ENCODE peak calls at places on chromosomes 5 and 9, in four cellular contexts. F, D, Z and E are unnamed samples.
A peak's percentile ranks its signal among the peaks of the same experiment; 100 is the strongest.

GRCh38 chr5:120621339-120621738 is 157.2 kb downstream of the PRR16 start:
- DNase-seq in F (no peak), D (no peak), Z (no peak), E (no peak)

GRCh38 chr9:94868462-94868861 is 142.0 kb downstream of the AOPEP start:
- DNase-seq in F (no peak), D (no peak), Z (peak; percentile 12), E (no peak)

GRCh38 chr5:72252574-72253155 is 67.4 kb downstream of the MRPS27 start:
- DNase-seq in F (peak; percentile 45), D (no peak), Z (no peak), E (no peak)

GRCh38 chr9:128001411-128002298 is 20.9 kb upstream of the EEIG1 start:
- DNase-seq in F (peak; percentile 97), D (peak; percentile 97), Z (peak; percentile 89), E (no peak)

GRCh38 chr9:116365056-116365471 is 211.5 kb downstream of the PAPPA start:
- DNase-seq in F (peak; percentile 83), D (no peak), Z (peak; percentile 78), E (peak; percentile 65)

GRCh38 chr5:17497446-17497845 is 585 bp upstream of the TAF11L2 start:
- DNase-seq in F (no peak), D (no peak), Z (no peak), E (no peak)

GRCh38 chr9:98924971-98925820 is 18.5 kb upstream of the COL15A1 start:
- DNase-seq in F (peak; percentile 11), D (no peak), Z (no peak), E (no peak)

GRCh38 chr9:3732077-3733038 is 206.6 kb upstream of the RFX3 start:
- DNase-seq in F (peak; percentile 88), D (peak; percentile 65), Z (peak; percentile 90), E (no peak)

GRCh38 chr5:157600252-157600651 is 24.7 kb upstream of the ADAM19 start:
- DNase-seq in F (no peak), D (no peak), Z (no peak), E (no peak)

DNA sequence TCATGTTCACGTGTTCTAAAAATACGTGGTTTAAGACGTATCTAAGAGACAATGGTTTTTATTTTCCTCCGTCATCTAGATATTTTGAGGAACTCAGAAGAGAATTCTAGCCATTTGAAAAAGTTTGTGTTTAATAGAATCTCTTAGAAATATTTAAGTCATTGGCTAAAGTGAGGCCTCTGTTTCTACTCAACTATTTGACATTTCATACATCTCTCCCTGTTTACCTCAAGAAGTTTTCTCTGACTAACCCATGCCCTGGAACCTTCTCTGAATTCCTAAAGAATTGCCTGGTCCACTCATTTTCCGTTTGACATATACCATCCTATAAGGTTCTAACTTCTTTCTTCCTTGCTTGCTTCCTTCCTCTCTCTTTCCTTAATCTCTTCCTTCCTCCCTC is 178.7 kb downstream of the SNCAIP start:
- DNase-seq in F (no peak), D (no peak), Z (no peak), E (no peak)
- H3K4me1 ChIP-seq in F (no peaks in the 10 kb centered on the region), D (no peaks in the 10 kb centered on the region), Z (peaks cover 4% of the 10 kb centered on the region), E (no peaks in the 10 kb centered on the region)

GRCh38 chr5:6714221-6715041 is 1.2 kb downstream of the TENT4A start:
- DNase-seq in F (peak; percentile 69), D (no peak), Z (no peak), E (peak; percentile 69)
- H3K4me1 ChIP-seq in F (peaks cover 19% of the 10 kb centered on the region), D (peaks cover 32% of the 10 kb centered on the region), Z (peaks cover 23% of the 10 kb centered on the region), E (peaks cover 22% of the 10 kb centered on the region)

GRCh38 chr9:32581512-32582143 is 8.7 kb upstream of the NDUFB6 start:
- DNase-seq in F (peak; percentile 65), D (peak; percentile 52), Z (peak; percentile 67), E (no peak)
- H3K4me1 ChIP-seq in F (no peaks in the 10 kb centered on the region), D (no peaks in the 10 kb centered on the region), Z (peaks cover 3% of the 10 kb centered on the region), E (peaks cover 4% of the 10 kb centered on the region)

GRCh38 chr5:36078430-36078829 is 11.7 kb upstream of the UGT3A2 start:
- DNase-seq in F (no peak), D (no peak), Z (no peak), E (no peak)
- H3K4me1 ChIP-seq in F (no peaks in the 10 kb centered on the region), D (no peaks in the 10 kb centered on the region), Z (no peaks in the 10 kb centered on the region), E (no peaks in the 10 kb centered on the region)

DNA sequence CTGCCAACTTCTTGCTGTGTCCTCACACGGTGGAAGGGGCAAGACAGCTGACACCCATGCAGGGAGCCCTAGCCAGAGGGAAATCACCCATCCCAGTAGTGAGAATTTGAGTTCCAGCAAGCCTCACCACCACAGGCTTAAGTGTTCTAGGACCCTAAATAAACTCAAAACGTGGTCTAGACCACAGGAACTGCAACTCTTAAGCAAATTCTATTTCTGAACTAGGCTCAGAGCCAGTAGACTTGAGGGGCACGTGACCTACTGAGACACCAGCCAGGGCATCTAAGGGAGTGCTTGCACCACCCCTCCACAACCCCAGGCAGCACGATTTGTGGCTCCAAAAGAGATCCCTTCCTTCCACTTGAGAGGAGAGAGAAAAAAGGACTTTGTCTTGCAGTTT is 96.0 kb upstream of the PHF24 start:
- DNase-seq in F (no peak), D (no peak), Z (no peak), E (no peak)
- H3K4me1 ChIP-seq in F (no peaks in the 10 kb centered on the region), D (no peaks in the 10 kb centered on the region), Z (no peaks in the 10 kb centered on the region), E (no peaks in the 10 kb centered on the region)

GRCh38 chr9:70479880-70480291 is 65.4 kb upstream of the KLF9 start:
- DNase-seq in F (peak; percentile 63), D (peak; percentile 41), Z (peak; percentile 79), E (no peak)

GRCh38 chr9:70477146-70477745 is 62.8 kb upstream of the KLF9 start:
- DNase-seq in F (peak; percentile 43), D (no peak), Z (peak; percentile 55), E (no peak)

GRCh38 chr9:70480405-70480980 is 66.0 kb upstream of the KLF9 start:
- DNase-seq in F (peak; percentile 80), D (no peak), Z (peak; percentile 90), E (peak; percentile 63)

GRCh38 chr9:70478963-70479641 is 64.6 kb upstream of the KLF9 start:
- DNase-seq in F (peak; percentile 27), D (no peak), Z (peak; percentile 68), E (no peak)

GRCh38 chr9:70477907-70478480 is 63.5 kb upstream of the KLF9 start:
- DNase-seq in F (no peak), D (no peak), Z (peak; percentile 60), E (no peak)
- H3K4me1 ChIP-seq in F (peaks cover 20% of the 10 kb centered on the region), D (peaks cover 14% of the 10 kb centered on the region), Z (peaks cover 19% of the 10 kb centered on the region), E (peaks cover 94% of the 10 kb centered on the region)

GRCh38 chr5:19266791-19267190 is 721.2 kb downstream of the CDH18 start:
- DNase-seq in F (no peak), D (no peak), Z (no peak), E (no peak)

GRCh38 chr5:19274578-19274977 is 713.4 kb downstream of the CDH18 start:
- DNase-seq in F (no peak), D (no peak), Z (no peak), E (no peak)

GRCh38 chr5:19264821-19265220 is 723.2 kb downstream of the CDH18 start:
- DNase-seq in F (no peak), D (no peak), Z (no peak), E (no peak)

GRCh38 chr5:19270153-19270552 is 717.8 kb downstream of the CDH18 start:
- DNase-seq in F (no peak), D (no peak), Z (no peak), E (no peak)
- H3K4me1 ChIP-seq in F (no peaks in the 10 kb centered on the region), D (no peaks in the 10 kb centered on the region), Z (no peaks in the 10 kb centered on the region), E (no peaks in the 10 kb centered on the region)

DNA sequence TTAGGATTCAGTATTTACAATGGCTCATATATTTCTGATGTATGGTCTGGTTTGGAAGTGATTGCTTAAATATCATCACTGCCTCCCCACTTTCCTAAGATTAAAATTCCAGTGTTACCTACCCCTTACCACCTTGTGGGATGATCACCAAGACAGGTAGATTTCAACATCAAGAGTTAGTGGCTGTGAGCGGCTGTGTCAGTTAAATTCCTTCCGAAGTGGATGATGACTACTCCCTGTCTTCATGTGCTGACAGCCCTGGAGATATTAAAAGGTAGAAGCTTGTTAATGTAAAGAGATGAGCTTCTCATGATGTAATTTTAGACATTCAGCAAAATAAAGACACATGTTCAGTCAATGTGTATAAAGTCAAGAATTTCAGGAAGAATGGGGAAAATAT is 4.2 kb downstream of the ITGA2 start:
- DNase-seq in F (no peak), D (no peak), Z (no peak), E (no peak)
- H3K4me1 ChIP-seq in F (peaks cover 45% of the 10 kb centered on the region), D (peaks cover 57% of the 10 kb centered on the region), Z (peaks cover 19% of the 10 kb centered on the region), E (peaks cover 5% of the 10 kb centered on the region)